ENCODE peak calls at places on chromosomes 3 and 15, in eight cellular contexts. One of them, this sample, is unnamed.

GRCh38 chr3:101574388-101575156 is 592 bp downstream of the PCNP start:
- DNase-seq in activated T-helper 1 cell treated with Interleukin-2 at 50 U/mL for 16 hours: no peak
- DNase-seq in AG09309: peak; percentile 21
- DNase-seq in NCI-H774: peak; percentile 38
- DNase-seq in activated gamma-delta T cell treated with anti-CD3 and anti-CD28 coated beads, Interleukin-2, amount 50 U/mL, for 16 hours: no peak
- DNase-seq in glutamatergic neuron: no peak
- DNase-seq in GM23248: peak; percentile 75
- DNase-seq in RCC 7860: peak; percentile 47
- DNase-seq in this sample: peak; percentile 55

GRCh38 chr3:150635076-150635475 is 32.0 kb downstream of the SELENOT start:
- DNase-seq in AG09309: no peak
- DNase-seq in activated T-helper 1 cell treated with Interleukin-2 at 50 U/mL for 16 hours: no peak
- DNase-seq in GM23248: no peak
- DNase-seq in NCI-H774: no peak
- DNase-seq in activated gamma-delta T cell treated with anti-CD3 and anti-CD28 coated beads, Interleukin-2, amount 50 U/mL, for 16 hours: no peak
- DNase-seq in glutamatergic neuron: no peak
- DNase-seq in RCC 7860: no peak
- DNase-seq in this sample: no peak

GRCh38 chr15:86892774-86893449 is 813.2 kb downstream of the AGBL1 start:
- DNase-seq in NCI-H774: no peak
- DNase-seq in glutamatergic neuron: no peak
- DNase-seq in AG09309: no peak
- DNase-seq in activated gamma-delta T cell treated with anti-CD3 and anti-CD28 coated beads, Interleukin-2, amount 50 U/mL, for 16 hours: no peak
- DNase-seq in RCC 7860: peak; percentile 61
- DNase-seq in activated T-helper 1 cell treated with Interleukin-2 at 50 U/mL for 16 hours: no peak
- DNase-seq in GM23248: no peak
- DNase-seq in this sample: peak; percentile 43

GRCh38 chr3:161500057-161500836 is 3.6 kb downstream of the OTOL1 start:
- DNase-seq in activated gamma-delta T cell treated with anti-CD3 and anti-CD28 coated beads, Interleukin-2, amount 50 U/mL, for 16 hours: no peak
- DNase-seq in NCI-H774: no peak
- DNase-seq in glutamatergic neuron: no peak
- DNase-seq in activated T-helper 1 cell treated with Interleukin-2 at 50 U/mL for 16 hours: no peak
- DNase-seq in GM23248: peak; percentile 10
- DNase-seq in AG09309: no peak
- DNase-seq in RCC 7860: no peak
- DNase-seq in this sample: peak; percentile 30

GRCh38 chr3:127962937-127963336 is 47.9 kb downstream of the KBTBD12 start:
- DNase-seq in activated gamma-delta T cell treated with anti-CD3 and anti-CD28 coated beads, Interleukin-2, amount 50 U/mL, for 16 hours: no peak
- DNase-seq in RCC 7860: no peak
- DNase-seq in glutamatergic neuron: no peak
- DNase-seq in activated T-helper 1 cell treated with Interleukin-2 at 50 U/mL for 16 hours: no peak
- DNase-seq in AG09309: no peak
- DNase-seq in GM23248: no peak
- DNase-seq in NCI-H774: no peak
- DNase-seq in this sample: no peak

GRCh38 chr3:127165036-127165435 is 27.9 kb upstream of the PRR23E start:
- DNase-seq in activated gamma-delta T cell treated with anti-CD3 and anti-CD28 coated beads, Interleukin-2, amount 50 U/mL, for 16 hours: no peak
- DNase-seq in AG09309: no peak
- DNase-seq in glutamatergic neuron: no peak
- DNase-seq in NCI-H774: no peak
- DNase-seq in activated T-helper 1 cell treated with Interleukin-2 at 50 U/mL for 16 hours: no peak
- DNase-seq in GM23248: no peak
- DNase-seq in RCC 7860: no peak
- DNase-seq in this sample: no peak

GRCh38 chr3:29026959-29027358 is 253.9 kb upstream of the RBMS3 start:
- DNase-seq in activated gamma-delta T cell treated with anti-CD3 and anti-CD28 coated beads, Interleukin-2, amount 50 U/mL, for 16 hours: no peak
- DNase-seq in activated T-helper 1 cell treated with Interleukin-2 at 50 U/mL for 16 hours: no peak
- DNase-seq in glutamatergic neuron: no peak
- DNase-seq in GM23248: peak; percentile 17
- DNase-seq in NCI-H774: no peak
- DNase-seq in AG09309: no peak
- DNase-seq in RCC 7860: no peak
- DNase-seq in this sample: no peak

GRCh38 chr15:75355369-75355768 is 8.5 kb downstream of the NEIL1 start:
- DNase-seq in AG09309: no peak
- DNase-seq in activated gamma-delta T cell treated with anti-CD3 and anti-CD28 coated beads, Interleukin-2, amount 50 U/mL, for 16 hours: no peak
- DNase-seq in activated T-helper 1 cell treated with Interleukin-2 at 50 U/mL for 16 hours: no peak
- DNase-seq in RCC 7860: no peak
- DNase-seq in NCI-H774: no peak
- DNase-seq in GM23248: no peak
- DNase-seq in glutamatergic neuron: no peak
- DNase-seq in this sample: no peak

GRCh38 chr3:10998542-10998941 is 6.0 kb downstream of the SLC6A1 start:
- DNase-seq in GM23248: no peak
- DNase-seq in NCI-H774: no peak
- DNase-seq in activated gamma-delta T cell treated with anti-CD3 and anti-CD28 coated beads, Interleukin-2, amount 50 U/mL, for 16 hours: no peak
- DNase-seq in glutamatergic neuron: no peak
- DNase-seq in activated T-helper 1 cell treated with Interleukin-2 at 50 U/mL for 16 hours: no peak
- DNase-seq in AG09309: no peak
- DNase-seq in RCC 7860: no peak
- DNase-seq in this sample: no peak

GRCh38 chr15:94793641-94794040 is 562.3 kb downstream of the MCTP2 start:
- DNase-seq in glutamatergic neuron: peak; percentile 28
- DNase-seq in RCC 7860: peak; percentile 15
- DNase-seq in activated T-helper 1 cell treated with Interleukin-2 at 50 U/mL for 16 hours: no peak
- DNase-seq in NCI-H774: peak; percentile 11
- DNase-seq in activated gamma-delta T cell treated with anti-CD3 and anti-CD28 coated beads, Interleukin-2, amount 50 U/mL, for 16 hours: no peak
- DNase-seq in AG09309: no peak
- DNase-seq in GM23248: no peak
- DNase-seq in this sample: peak; percentile 78

GRCh38 chr3:63328386-63328785 is 50.3 kb downstream of the SYNPR start:
- DNase-seq in GM23248: peak; percentile 89
- DNase-seq in activated gamma-delta T cell treated with anti-CD3 and anti-CD28 coated beads, Interleukin-2, amount 50 U/mL, for 16 hours: no peak
- DNase-seq in RCC 7860: no peak
- DNase-seq in activated T-helper 1 cell treated with Interleukin-2 at 50 U/mL for 16 hours: no peak
- DNase-seq in NCI-H774: no peak
- DNase-seq in AG09309: no peak
- DNase-seq in glutamatergic neuron: no peak
- DNase-seq in this sample: peak; percentile 31

GRCh38 chr15:70053006-70053702 is 44.6 kb downstream of the TLE3 start:
- DNase-seq in RCC 7860: no peak
- DNase-seq in AG09309: no peak
- DNase-seq in NCI-H774: no peak
- DNase-seq in GM23248: no peak
- DNase-seq in activated T-helper 1 cell treated with Interleukin-2 at 50 U/mL for 16 hours: no peak
- DNase-seq in glutamatergic neuron: no peak
- DNase-seq in activated gamma-delta T cell treated with anti-CD3 and anti-CD28 coated beads, Interleukin-2, amount 50 U/mL, for 16 hours: no peak
- DNase-seq in this sample: no peak

GRCh38 chr3:47019201-47019600 is 39.7 kb downstream of the NBEAL2 start:
- DNase-seq in activated T-helper 1 cell treated with Interleukin-2 at 50 U/mL for 16 hours: no peak
- DNase-seq in glutamatergic neuron: no peak
- DNase-seq in NCI-H774: no peak
- DNase-seq in AG09309: no peak
- DNase-seq in activated gamma-delta T cell treated with anti-CD3 and anti-CD28 coated beads, Interleukin-2, amount 50 U/mL, for 16 hours: no peak
- DNase-seq in RCC 7860: peak; percentile 33
- DNase-seq in GM23248: peak; percentile 34
- DNase-seq in this sample: peak; percentile 47

GRCh38 chr15:78988361-78988911 is 43.6 kb upstream of the CTSH start:
- DNase-seq in activated T-helper 1 cell treated with Interleukin-2 at 50 U/mL for 16 hours: no peak
- DNase-seq in RCC 7860: peak; percentile 97
- DNase-seq in NCI-H774: no peak
- DNase-seq in activated gamma-delta T cell treated with anti-CD3 and anti-CD28 coated beads, Interleukin-2, amount 50 U/mL, for 16 hours: no peak
- DNase-seq in AG09309: peak; percentile 92
- DNase-seq in GM23248: peak; percentile 97
- DNase-seq in glutamatergic neuron: no peak
- DNase-seq in this sample: peak; percentile 99

GRCh38 chr15:28014623-28015200 is 84.4 kb downstream of the OCA2 start:
- DNase-seq in activated gamma-delta T cell treated with anti-CD3 and anti-CD28 coated beads, Interleukin-2, amount 50 U/mL, for 16 hours: no peak
- DNase-seq in glutamatergic neuron: no peak
- DNase-seq in activated T-helper 1 cell treated with Interleukin-2 at 50 U/mL for 16 hours: no peak
- DNase-seq in NCI-H774: no peak
- DNase-seq in RCC 7860: no peak
- DNase-seq in AG09309: no peak
- DNase-seq in GM23248: no peak
- DNase-seq in this sample: no peak

GRCh38 chr15:80783275-80783674 is 4.1 kb downstream of the CEMIP start:
- DNase-seq in RCC 7860: no peak
- DNase-seq in NCI-H774: no peak
- DNase-seq in activated T-helper 1 cell treated with Interleukin-2 at 50 U/mL for 16 hours: no peak
- DNase-seq in AG09309: no peak
- DNase-seq in activated gamma-delta T cell treated with anti-CD3 and anti-CD28 coated beads, Interleukin-2, amount 50 U/mL, for 16 hours: no peak
- DNase-seq in glutamatergic neuron: no peak
- DNase-seq in GM23248: no peak
- DNase-seq in this sample: no peak

GRCh38 chr3:48561045-48561736 is 2.4 kb downstream of the UCN2 start:
- DNase-seq in RCC 7860: peak; percentile 83
- DNase-seq in GM23248: peak; percentile 81
- DNase-seq in NCI-H774: no peak
- DNase-seq in activated T-helper 1 cell treated with Interleukin-2 at 50 U/mL for 16 hours: no peak
- DNase-seq in AG09309: no peak
- DNase-seq in glutamatergic neuron: peak; percentile 81
- DNase-seq in activated gamma-delta T cell treated with anti-CD3 and anti-CD28 coated beads, Interleukin-2, amount 50 U/mL, for 16 hours: no peak
- DNase-seq in this sample: peak; percentile 90

GRCh38 chr3:160454995-160455394 is 5.4 kb upstream of the TRIM59 start:
- DNase-seq in GM23248: no peak
- DNase-seq in RCC 7860: no peak
- DNase-seq in activated gamma-delta T cell treated with anti-CD3 and anti-CD28 coated beads, Interleukin-2, amount 50 U/mL, for 16 hours: no peak
- DNase-seq in glutamatergic neuron: no peak
- DNase-seq in activated T-helper 1 cell treated with Interleukin-2 at 50 U/mL for 16 hours: no peak
- DNase-seq in NCI-H774: peak; percentile 64
- DNase-seq in AG09309: no peak
- DNase-seq in this sample: no peak

GRCh38 chr3:35857004-35857403 is 217.7 kb downstream of the ARPP21 start:
- DNase-seq in GM23248: no peak
- DNase-seq in RCC 7860: no peak
- DNase-seq in NCI-H774: no peak
- DNase-seq in activated gamma-delta T cell treated with anti-CD3 and anti-CD28 coated beads, Interleukin-2, amount 50 U/mL, for 16 hours: no peak
- DNase-seq in AG09309: no peak
- DNase-seq in glutamatergic neuron: no peak
- DNase-seq in activated T-helper 1 cell treated with Interleukin-2 at 50 U/mL for 16 hours: no peak
- DNase-seq in this sample: no peak

GRCh38 chr3:99319961-99320360 is 318.4 kb upstream of the COL8A1 start:
- DNase-seq in NCI-H774: no peak
- DNase-seq in RCC 7860: no peak
- DNase-seq in GM23248: peak; percentile 89
- DNase-seq in AG09309: peak; percentile 77
- DNase-seq in activated T-helper 1 cell treated with Interleukin-2 at 50 U/mL for 16 hours: no peak
- DNase-seq in glutamatergic neuron: no peak
- DNase-seq in activated gamma-delta T cell treated with anti-CD3 and anti-CD28 coated beads, Interleukin-2, amount 50 U/mL, for 16 hours: no peak
- DNase-seq in this sample: peak; percentile 44

This sample was measured in HT1080.